ENCODE peak calls at places on chromosomes 1 and 21, in nine cellular contexts. One of them, this sample, is unnamed.

GRCh38 chr1:68112835-68113243 is 62.4 kb upstream of the DIRAS3 start:
- DNase-seq in fibroblast of pulmonary artery: peak; percentile 89
- DNase-seq in CD8-positive, alpha-beta T cell: no peak
- DNase-seq in breast epithelium: no peak
- DNase-seq in astrocyte of the spinal cord: peak; percentile 87
- DNase-seq in OCI-LY7: no peak
- DNase-seq in sigmoid colon: no peak
- DNase-seq in mammary epithelial cell: peak; percentile 87
- DNase-seq in IMR-90: peak; percentile 93
- DNase-seq in this sample: peak; percentile 89

GRCh38 chr1:236699366-236699765 is 13.1 kb downstream of the ACTN2 start:
- DNase-seq in fibroblast of pulmonary artery: peak; percentile 81
- DNase-seq in CD8-positive, alpha-beta T cell: no peak
- DNase-seq in breast epithelium: no peak
- DNase-seq in astrocyte of the spinal cord: no peak
- DNase-seq in OCI-LY7: no peak
- DNase-seq in sigmoid colon: no peak
- DNase-seq in mammary epithelial cell: no peak
- DNase-seq in IMR-90: peak; percentile 1
- DNase-seq in this sample: no peak

GRCh38 chr1:1376551-1377226 is 1.7 kb upstream of the AURKAIP1 start:
- DNase-seq in fibroblast of pulmonary artery: no peak
- DNase-seq in CD8-positive, alpha-beta T cell: no peak
- DNase-seq in breast epithelium: no peak
- DNase-seq in astrocyte of the spinal cord: no peak
- DNase-seq in OCI-LY7: no peak
- DNase-seq in sigmoid colon: no peak
- DNase-seq in mammary epithelial cell: no peak
- DNase-seq in IMR-90: no peak
- DNase-seq in this sample: no peak

GRCh38 chr1:6001992-6002576 is 9.9 kb upstream of the NPHP4 start:
- DNase-seq in fibroblast of pulmonary artery: no peak
- DNase-seq in CD8-positive, alpha-beta T cell: peak; percentile 50
- DNase-seq in breast epithelium: no peak
- DNase-seq in astrocyte of the spinal cord: no peak
- DNase-seq in OCI-LY7: no peak
- DNase-seq in sigmoid colon: peak; percentile 58
- DNase-seq in mammary epithelial cell: no peak
- DNase-seq in IMR-90: no peak
- DNase-seq in this sample: no peak

GRCh38 chr1:184734972-184735371 is 19.7 kb downstream of the EDEM3 start:
- DNase-seq in fibroblast of pulmonary artery: no peak
- DNase-seq in CD8-positive, alpha-beta T cell: no peak
- DNase-seq in breast epithelium: no peak
- DNase-seq in astrocyte of the spinal cord: no peak
- DNase-seq in OCI-LY7: no peak
- DNase-seq in sigmoid colon: no peak
- DNase-seq in mammary epithelial cell: no peak
- DNase-seq in IMR-90: no peak
- DNase-seq in this sample: no peak

GRCh38 chr21:29642551-29643245 is 297.1 kb downstream of the GRIK1 start:
- DNase-seq in fibroblast of pulmonary artery: no peak
- DNase-seq in CD8-positive, alpha-beta T cell: no peak
- DNase-seq in breast epithelium: no peak
- DNase-seq in astrocyte of the spinal cord: no peak
- DNase-seq in OCI-LY7: no peak
- DNase-seq in sigmoid colon: no peak
- DNase-seq in mammary epithelial cell: no peak
- DNase-seq in IMR-90: no peak
- DNase-seq in this sample: no peak

GRCh38 chr1:18606443-18607288 is 24.0 kb upstream of the PAX7 start:
- DNase-seq in fibroblast of pulmonary artery: no peak
- DNase-seq in CD8-positive, alpha-beta T cell: no peak
- DNase-seq in breast epithelium: no peak
- DNase-seq in astrocyte of the spinal cord: no peak
- DNase-seq in OCI-LY7: no peak
- DNase-seq in sigmoid colon: no peak
- DNase-seq in mammary epithelial cell: no peak
- DNase-seq in IMR-90: no peak
- DNase-seq in this sample: no peak

GRCh38 chr1:224486801-224487583 is 52.4 kb upstream of the WDR26 start:
- DNase-seq in fibroblast of pulmonary artery: no peak
- DNase-seq in CD8-positive, alpha-beta T cell: no peak
- DNase-seq in breast epithelium: no peak
- DNase-seq in astrocyte of the spinal cord: no peak
- DNase-seq in OCI-LY7: no peak
- DNase-seq in sigmoid colon: no peak
- DNase-seq in mammary epithelial cell: no peak
- DNase-seq in IMR-90: peak; percentile 31
- DNase-seq in this sample: no peak

GRCh38 chr21:45942755-45943629 is 38.6 kb upstream of the COL6A1 start:
- DNase-seq in fibroblast of pulmonary artery: no peak
- DNase-seq in CD8-positive, alpha-beta T cell: no peak
- DNase-seq in breast epithelium: no peak
- DNase-seq in astrocyte of the spinal cord: no peak
- DNase-seq in OCI-LY7: no peak
- DNase-seq in sigmoid colon: no peak
- DNase-seq in mammary epithelial cell: no peak
- DNase-seq in IMR-90: no peak
- DNase-seq in this sample: no peak

GRCh38 chr1:87926131-87926828 is 597.6 kb downstream of the LMO4 start:
- DNase-seq in fibroblast of pulmonary artery: no peak
- DNase-seq in CD8-positive, alpha-beta T cell: no peak
- DNase-seq in breast epithelium: no peak
- DNase-seq in astrocyte of the spinal cord: no peak
- DNase-seq in OCI-LY7: no peak
- DNase-seq in sigmoid colon: no peak
- DNase-seq in mammary epithelial cell: peak; percentile 26
- DNase-seq in IMR-90: no peak
- DNase-seq in this sample: peak; percentile 36

GRCh38 chr1:80083892-80084291 is 1077.4 kb upstream of the ADGRL4 start:
- DNase-seq in fibroblast of pulmonary artery: no peak
- DNase-seq in CD8-positive, alpha-beta T cell: no peak
- DNase-seq in breast epithelium: no peak
- DNase-seq in astrocyte of the spinal cord: no peak
- DNase-seq in OCI-LY7: no peak
- DNase-seq in sigmoid colon: no peak
- DNase-seq in mammary epithelial cell: no peak
- DNase-seq in IMR-90: no peak
- DNase-seq in this sample: peak; percentile 17

GRCh38 chr1:107153033-107153432 is 12.2 kb downstream of the NTNG1 start:
- DNase-seq in fibroblast of pulmonary artery: no peak
- DNase-seq in CD8-positive, alpha-beta T cell: no peak
- DNase-seq in breast epithelium: no peak
- DNase-seq in astrocyte of the spinal cord: peak; percentile 17
- DNase-seq in OCI-LY7: peak; percentile 43
- DNase-seq in sigmoid colon: no peak
- DNase-seq in mammary epithelial cell: peak; percentile 69
- DNase-seq in IMR-90: no peak
- DNase-seq in this sample: peak; percentile 86

GRCh38 chr1:220462756-220463155 is 65.2 kb upstream of the MARK1 start:
- DNase-seq in fibroblast of pulmonary artery: no peak
- DNase-seq in CD8-positive, alpha-beta T cell: no peak
- DNase-seq in breast epithelium: no peak
- DNase-seq in astrocyte of the spinal cord: no peak
- DNase-seq in OCI-LY7: no peak
- DNase-seq in sigmoid colon: no peak
- DNase-seq in mammary epithelial cell: no peak
- DNase-seq in IMR-90: no peak
- DNase-seq in this sample: no peak

GRCh38 chr1:23422313-23422877 is 2.2 kb downstream of the TCEA3 start:
- DNase-seq in fibroblast of pulmonary artery: peak; percentile 82
- DNase-seq in CD8-positive, alpha-beta T cell: peak; percentile 46
- DNase-seq in breast epithelium: peak; percentile 61
- DNase-seq in astrocyte of the spinal cord: peak; percentile 73
- DNase-seq in OCI-LY7: no peak
- DNase-seq in sigmoid colon: peak; percentile 90
- DNase-seq in mammary epithelial cell: peak; percentile 31
- DNase-seq in IMR-90: peak; percentile 82
- DNase-seq in this sample: peak; percentile 68
- H3K4me3 ChIP-seq in fibroblast of pulmonary artery: no peak overlapping the region
- H3K4me3 ChIP-seq in CD8-positive, alpha-beta T cell: peak overlapping the region; percentile 21
- H3K4me3 ChIP-seq in breast epithelium: peak overlapping the region; percentile 4
- H3K4me3 ChIP-seq in astrocyte of the spinal cord: no peak overlapping the region
- H3K4me3 ChIP-seq in OCI-LY7: no peak overlapping the region
- H3K4me3 ChIP-seq in sigmoid colon: peak overlapping the region; percentile 18
- H3K4me3 ChIP-seq in mammary epithelial cell: no peak overlapping the region
- H3K4me3 ChIP-seq in IMR-90: no peak overlapping the region
- H3K4me3 ChIP-seq in this sample: no peak overlapping the region

DNA sequence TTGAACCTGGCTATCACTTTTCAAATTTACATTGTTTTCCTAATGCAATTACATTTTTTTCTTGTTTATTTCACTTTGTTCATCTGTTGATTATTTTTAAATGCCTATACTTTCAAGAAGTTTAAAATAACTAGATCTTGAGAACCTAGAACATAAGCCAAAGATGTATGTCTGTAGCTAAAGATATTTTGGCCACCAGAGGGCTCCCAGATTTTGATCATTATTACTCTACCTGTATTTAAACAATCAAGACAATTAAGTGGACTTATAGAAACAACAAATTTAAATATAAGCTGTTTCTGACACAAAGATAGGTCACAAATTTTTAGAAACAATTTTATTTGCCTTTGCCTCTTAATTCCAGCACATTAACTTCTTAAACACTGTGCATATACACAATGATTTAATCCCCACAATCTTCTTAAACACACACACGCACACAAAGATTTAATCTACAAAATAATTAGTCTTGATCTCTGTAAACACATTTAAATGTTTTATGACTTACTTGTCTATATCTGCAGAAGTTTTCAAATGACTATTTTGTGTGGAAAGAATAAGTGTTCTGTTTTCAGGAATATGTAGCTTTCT is 380.0 kb downstream of the DSCAM start:
- DNase-seq in fibroblast of pulmonary artery: peak; percentile 1
- DNase-seq in CD8-positive, alpha-beta T cell: no peak
- DNase-seq in breast epithelium: no peak
- DNase-seq in astrocyte of the spinal cord: peak; percentile 39
- DNase-seq in OCI-LY7: peak; percentile 4
- DNase-seq in sigmoid colon: no peak
- DNase-seq in mammary epithelial cell: peak; percentile 8
- DNase-seq in IMR-90: no peak
- DNase-seq in this sample: peak; percentile 44
- TF ChIP-seq CTCF in fibroblast of pulmonary artery: no peak
- TF ChIP-seq CTCF in CD8-positive, alpha-beta T cell: no peak
- TF ChIP-seq CTCF in breast epithelium: peak; percentile 48
- TF ChIP-seq CTCF in astrocyte of the spinal cord: peak; percentile 39
- TF ChIP-seq CTCF in OCI-LY7: peak; percentile 77
- TF ChIP-seq CTCF in sigmoid colon: peak; percentile 44
- TF ChIP-seq CTCF in mammary epithelial cell: peak; percentile 52
- TF ChIP-seq CTCF in IMR-90: peak; percentile 18
- TF ChIP-seq CTCF in this sample: peak; percentile 23

DNA sequence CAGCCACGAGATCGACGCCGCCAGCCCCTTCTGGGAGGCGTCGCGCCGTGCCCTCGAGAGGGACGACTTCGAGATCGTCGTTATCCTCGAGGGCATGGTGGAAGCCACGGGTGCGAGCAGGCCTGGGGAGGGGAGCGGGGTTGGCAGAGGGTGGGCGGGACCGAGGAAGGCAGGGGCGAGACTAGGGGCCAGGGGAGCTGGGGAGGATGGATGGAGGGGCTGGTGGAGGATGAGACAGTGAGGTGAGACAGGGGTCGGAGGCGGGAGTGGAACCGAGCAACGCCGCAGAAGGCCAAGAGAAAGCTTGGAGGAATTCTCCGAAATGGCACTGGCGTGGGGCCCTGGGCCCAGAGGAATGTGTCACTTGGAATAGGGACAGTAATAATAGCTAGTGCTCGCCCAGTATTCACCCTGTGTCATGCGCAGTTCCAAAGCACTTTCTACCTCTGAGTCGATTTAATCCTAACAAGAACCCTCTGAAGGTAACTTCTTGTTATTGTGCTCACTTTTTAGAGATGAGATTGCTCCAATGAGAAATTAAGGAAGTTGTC is 3.5 kb downstream of the KCNJ9 start:
- DNase-seq in fibroblast of pulmonary artery: no peak
- DNase-seq in CD8-positive, alpha-beta T cell: no peak
- DNase-seq in breast epithelium: no peak
- DNase-seq in astrocyte of the spinal cord: no peak
- DNase-seq in OCI-LY7: no peak
- DNase-seq in sigmoid colon: no peak
- DNase-seq in mammary epithelial cell: no peak
- DNase-seq in IMR-90: no peak
- DNase-seq in this sample: no peak
- H3K4me3 ChIP-seq in fibroblast of pulmonary artery: no peak overlapping the region
- H3K4me3 ChIP-seq in CD8-positive, alpha-beta T cell: no peak overlapping the region
- H3K4me3 ChIP-seq in breast epithelium: no peak overlapping the region
- H3K4me3 ChIP-seq in astrocyte of the spinal cord: no peak overlapping the region
- H3K4me3 ChIP-seq in OCI-LY7: no peak overlapping the region
- H3K4me3 ChIP-seq in sigmoid colon: no peak overlapping the region
- H3K4me3 ChIP-seq in mammary epithelial cell: no peak overlapping the region
- H3K4me3 ChIP-seq in IMR-90: no peak overlapping the region
- H3K4me3 ChIP-seq in this sample: no peak overlapping the region

GRCh38 chr1:31715873-31716220 is 12.0 kb upstream of the COL16A1 start:
- DNase-seq in fibroblast of pulmonary artery: no peak
- DNase-seq in CD8-positive, alpha-beta T cell: no peak
- DNase-seq in breast epithelium: no peak
- DNase-seq in astrocyte of the spinal cord: no peak
- DNase-seq in OCI-LY7: no peak
- DNase-seq in sigmoid colon: no peak
- DNase-seq in mammary epithelial cell: no peak
- DNase-seq in IMR-90: no peak
- DNase-seq in this sample: no peak
- TF ChIP-seq CTCF in fibroblast of pulmonary artery: no peak
- TF ChIP-seq CTCF in CD8-positive, alpha-beta T cell: no peak
- TF ChIP-seq CTCF in breast epithelium: no peak
- TF ChIP-seq CTCF in astrocyte of the spinal cord: no peak
- TF ChIP-seq CTCF in OCI-LY7: no peak
- TF ChIP-seq CTCF in sigmoid colon: peak; percentile 4
- TF ChIP-seq CTCF in mammary epithelial cell: no peak
- TF ChIP-seq CTCF in IMR-90: no peak
- TF ChIP-seq CTCF in this sample: no peak